ENCODE peak calls at places on chromosomes 7 and 10, in six cellular contexts. B, H, W, P, J and G are unnamed samples.

GRCh38 chr7:36408589-36408988 is 18.9 kb downstream of the ANLN start:
- DNase-seq in B (no peak), H (peak; percentile 36), W (no peak), P (no peak), J (no peak), G (no peak)

GRCh38 chr7:94095359-94096009 is 91.3 kb upstream of the BET1 start:
- DNase-seq in B (no peak), H (no peak), W (no peak), P (no peak), J (no peak), G (no peak)

GRCh38 chr7:32680259-32681173 is 185.2 kb downstream of the AVL9 start:
- DNase-seq in B (peak; percentile 80), H (peak; percentile 95), W (no peak), P (no peak), J (no peak), G (no peak)

GRCh38 chr7:150799741-150800575 is at the start of gene TMEM176B:
- DNase-seq in B (no peak), H (no peak), W (no peak), P (peak; percentile 80), J (no peak), G (peak; percentile 94)

GRCh38 chr7:47465191-47465590 is 116.7 kb downstream of the TNS3 start:
- DNase-seq in B (peak; percentile 56), H (no peak), W (no peak), P (no peak), J (no peak), G (no peak)

GRCh38 chr7:127892488-127893314 is 138.5 kb downstream of the LRRC4 start:
- DNase-seq in B (peak; percentile 71), H (no peak), W (no peak), P (no peak), J (no peak), G (no peak)

GRCh38 chr7:2242541-2243482 is 786 bp downstream of the NUDT1 start:
- DNase-seq in B (peak; percentile 20), H (peak; percentile 22), W (no peak), P (no peak), J (no peak), G (no peak)

GRCh38 chr10:21849624-21850023 is 153.9 kb downstream of the DNAJC1 start:
- DNase-seq in B (no peak), H (no peak), W (no peak), P (no peak), J (no peak), G (no peak)

GRCh38 chr10:104766341-104766740 is 125.3 kb downstream of the SORCS3 start:
- DNase-seq in B (no peak), H (peak; percentile 7), W (no peak), P (no peak), J (no peak), G (no peak)

GRCh38 chr7:98178321-98178720 is 32.9 kb upstream of the BHLHA15 start:
- DNase-seq in B (no peak), H (peak; percentile 84), W (no peak), P (no peak), J (peak; percentile 90), G (no peak)

GRCh38 chr7:124072603-124073324 is 39.9 kb upstream of the TMEM229A start:
- DNase-seq in B (peak; percentile 90), H (peak; percentile 88), W (no peak), P (no peak), J (no peak), G (no peak)

GRCh38 chr10:89029785-89030437 is 39.3 kb downstream of the FAS start:
- DNase-seq in B (peak; percentile 84), H (peak; percentile 73), W (peak; percentile 78), P (peak; percentile 80), J (peak; percentile 74), G (peak; percentile 87)

GRCh38 chr7:103009466-103010219 is 65.0 kb downstream of the FBXL13 start:
- DNase-seq in B (no peak), H (no peak), W (no peak), P (no peak), J (no peak), G (no peak)

GRCh38 chr7:100627238-100627549 is 14.2 kb downstream of the TFR2 start:
- DNase-seq in B (no peak), H (no peak), W (no peak), P (no peak), J (no peak), G (no peak)

GRCh38 chr7:100626055-100626454 is 13.7 kb downstream of the MOSPD3 start:
- DNase-seq in B (no peak), H (no peak), W (no peak), P (no peak), J (no peak), G (no peak)

GRCh38 chr7:100626530-100627237 is 14.3 kb downstream of the MOSPD3 start:
- DNase-seq in B (peak; percentile 81), H (peak; percentile 84), W (peak; percentile 72), P (peak; percentile 87), J (peak; percentile 89), G (peak; percentile 93)

GRCh38 chr7:100630066-100630465 is 11.3 kb downstream of the TFR2 start:
- DNase-seq in B (no peak), H (no peak), W (no peak), P (no peak), J (no peak), G (no peak)

DNA sequence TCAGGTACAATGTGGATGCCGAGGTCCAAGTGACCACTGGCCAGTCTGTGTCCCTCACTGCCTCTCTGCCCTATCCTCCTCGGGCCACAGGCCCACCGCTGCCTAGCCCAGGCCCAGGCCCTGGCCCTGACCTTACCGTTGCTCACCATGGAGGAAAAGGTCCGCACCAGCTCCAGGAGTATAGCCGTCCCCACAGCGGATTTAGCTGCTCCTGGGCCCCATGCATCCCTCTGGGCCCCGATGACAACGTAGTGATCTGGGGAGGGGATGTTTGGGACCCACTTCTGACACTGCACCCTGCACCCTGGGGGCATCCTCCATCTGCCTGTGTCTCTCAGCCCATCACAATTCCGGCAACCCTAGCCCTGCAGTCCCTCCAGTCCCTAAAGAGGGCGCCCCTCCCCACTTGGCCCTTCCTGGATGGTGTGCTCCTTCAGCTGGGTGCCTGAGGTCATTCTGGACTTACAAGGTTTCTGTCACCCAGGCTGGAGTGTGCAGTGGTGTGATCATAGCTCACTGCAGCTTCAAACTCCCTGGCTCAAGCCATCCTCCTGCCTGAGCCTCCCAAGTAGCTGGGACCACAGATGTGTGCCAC is 12.1 kb downstream of the TFR2 start:
- DNase-seq in B (no peak), H (peak; percentile 55), W (no peak), P (no peak), J (no peak), G (no peak)
- H3K4me3 ChIP-seq in B (no peak overlapping the region), H (no peak overlapping the region), W (no peak overlapping the region), P (no peak overlapping the region), J (no peak overlapping the region), G (no peak overlapping the region)

GRCh38 chr10:42755028-42755451 is 27.6 kb upstream of the BMS1 start:
- DNase-seq in B (no peak), H (no peak), W (no peak), P (no peak), J (no peak), G (no peak)

GRCh38 chr10:42753507-42754154 is 29.0 kb upstream of the BMS1 start:
- DNase-seq in B (no peak), H (no peak), W (no peak), P (peak; percentile 53), J (no peak), G (peak; percentile 73)

GRCh38 chr10:42753126-42753506 is 29.5 kb upstream of the BMS1 start:
- DNase-seq in B (peak; percentile 55), H (peak; percentile 89), W (peak; percentile 72), P (peak; percentile 82), J (peak; percentile 87), G (peak; percentile 89)

GRCh38 chr10:42755591-42756093 is 27.0 kb upstream of the BMS1 start:
- DNase-seq in B (no peak), H (no peak), W (no peak), P (no peak), J (no peak), G (no peak)

DNA sequence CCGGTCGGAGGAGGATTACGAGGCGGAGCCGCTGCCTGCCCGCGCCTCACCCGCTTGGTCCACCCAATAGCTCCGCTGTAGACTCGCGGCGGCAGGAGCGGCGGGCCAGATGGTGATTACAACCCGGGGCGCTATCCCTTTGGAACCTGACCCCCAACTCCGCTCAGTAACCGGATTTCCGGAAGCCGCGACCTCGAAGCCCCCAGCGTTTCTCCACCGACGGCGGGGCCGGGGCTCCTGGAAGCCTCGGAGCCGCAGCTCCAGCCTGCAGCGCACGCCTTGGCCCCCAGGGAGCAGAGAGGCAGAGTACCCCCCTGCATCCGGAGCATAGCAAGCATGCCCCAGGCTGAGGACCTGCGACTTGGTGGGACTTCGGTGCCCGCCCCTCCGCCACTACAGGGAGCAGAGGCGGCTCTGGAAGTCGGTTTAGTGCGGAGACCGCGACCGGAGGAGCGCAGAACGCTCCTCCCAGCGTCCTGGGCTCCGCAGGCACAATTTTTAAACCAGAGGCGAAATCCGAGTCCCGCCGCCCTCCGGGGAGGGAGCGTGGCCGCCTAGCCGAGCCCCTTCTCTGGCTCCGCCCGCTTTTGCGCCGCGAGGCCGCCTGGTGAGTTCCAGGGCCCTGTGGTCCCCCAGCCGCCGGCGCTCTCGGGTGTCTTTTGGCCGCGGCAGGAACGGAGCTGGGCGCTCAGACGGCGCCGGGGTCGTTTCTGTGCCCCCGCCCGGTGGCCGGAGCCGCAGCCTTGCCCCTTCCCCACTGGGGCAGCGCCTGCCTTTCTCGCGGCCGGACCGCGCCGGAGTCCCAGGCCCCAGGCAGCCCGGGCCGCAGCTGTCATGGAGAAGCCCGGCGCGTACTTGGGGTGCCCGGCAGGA is 28.2 kb upstream of the BMS1 start:
- DNase-seq in B (no peak), H (no peak), W (no peak), P (peak; percentile 59), J (peak; percentile 71), G (peak; percentile 84)
- H3K27ac ChIP-seq in B (no peak overlapping the region), H (no peak overlapping the region), W (peak overlapping the region; percentile 14), P (no peak overlapping the region), J (peak overlapping the region; percentile 32), G (no peak overlapping the region)

GRCh38 chr7:121385056-121385799 is 10.9 kb downstream of the FAM3C start:
- DNase-seq in B (no peak), H (peak; percentile 42), W (no peak), P (no peak), J (no peak), G (no peak)
- H3K4me3 ChIP-seq in B (no peak overlapping the region), H (no peak overlapping the region), W (no peak overlapping the region), P (no peak overlapping the region), J (no peak overlapping the region), G (no peak overlapping the region)

GRCh38 chr7:108404509-108405435 is 51.5 kb downstream of the NRCAM start:
- DNase-seq in B (no peak), H (no peak), W (no peak), P (no peak), J (no peak), G (no peak)

GRCh38 chr7:108403597-108404217 is 52.5 kb downstream of the NRCAM start:
- DNase-seq in B (no peak), H (no peak), W (no peak), P (no peak), J (no peak), G (no peak)

GRCh38 chr7:108406474-108406873 is 49.8 kb downstream of the NRCAM start:
- DNase-seq in B (peak; percentile 22), H (no peak), W (no peak), P (no peak), J (no peak), G (no peak)

GRCh38 chr7:108408294-108409004 is 47.8 kb downstream of the NRCAM start:
- DNase-seq in B (no peak), H (no peak), W (no peak), P (no peak), J (no peak), G (no peak)

DNA sequence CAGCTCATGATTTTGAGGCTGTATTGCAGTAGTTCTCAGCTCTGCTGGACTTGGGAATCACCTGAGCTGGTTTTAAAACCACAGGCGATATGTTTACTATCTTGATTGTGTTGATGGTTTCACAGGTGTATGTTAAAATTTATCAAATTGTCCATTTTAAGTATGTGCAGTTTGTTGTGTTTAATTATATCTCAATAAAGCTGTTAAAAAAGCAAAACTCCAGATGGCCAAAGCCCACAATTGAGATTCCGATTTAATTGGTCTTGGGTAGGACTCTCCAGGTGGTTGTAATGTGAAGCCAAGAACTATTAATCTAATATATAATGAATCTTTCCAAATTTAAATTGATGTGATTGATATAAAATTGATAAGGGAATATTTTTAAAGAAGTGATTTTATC is 48.6 kb downstream of the NRCAM start:
- DNase-seq in B (no peak), H (no peak), W (no peak), P (no peak), J (no peak), G (no peak)
- H3K27ac ChIP-seq in B (no peak overlapping the region), H (no peak overlapping the region), W (no peak overlapping the region), P (no peak overlapping the region), J (no peak overlapping the region), G (no peak overlapping the region)